ENCODE peak calls at places on chromosomes 5 and 9, in five cellular contexts. One of them, this sample, is unnamed.

GRCh38 chr9:119398350-119398749 is 29.1 kb upstream of the BRINP1 start:
- DNase-seq in GM10248: no peak
- DNase-seq in B cell: no peak
- DNase-seq in WTC11: no peak
- DNase-seq in HFF-Myc: no peak
- DNase-seq in this sample: no peak

GRCh38 chr9:134836406-134836970 is 44.1 kb upstream of the FCN2 start:
- DNase-seq in B cell: no peak
- DNase-seq in WTC11: no peak
- DNase-seq in HFF-Myc: no peak
- DNase-seq in GM10248: no peak
- DNase-seq in this sample: no peak

GRCh38 chr5:171505473-171506043 is 86.1 kb downstream of the FGF18 start:
- DNase-seq in WTC11: no peak
- DNase-seq in HFF-Myc: no peak
- DNase-seq in B cell: no peak
- DNase-seq in GM10248: no peak
- DNase-seq in this sample: no peak

GRCh38 chr9:70114898-70115297 is 71.2 kb downstream of the MAMDC2 start:
- DNase-seq in HFF-Myc: no peak
- DNase-seq in B cell: no peak
- DNase-seq in GM10248: no peak
- DNase-seq in WTC11: no peak
- DNase-seq in this sample: no peak

GRCh38 chr9:125995006-125995405 is 247.8 kb downstream of the PBX3 start:
- DNase-seq in WTC11: no peak
- DNase-seq in GM10248: no peak
- DNase-seq in B cell: no peak
- DNase-seq in HFF-Myc: no peak
- DNase-seq in this sample: no peak

GRCh38 chr9:4061717-4062116 is 238.2 kb downstream of the GLIS3 start:
- DNase-seq in WTC11: no peak
- DNase-seq in HFF-Myc: no peak
- DNase-seq in B cell: no peak
- DNase-seq in GM10248: no peak
- DNase-seq in this sample: no peak

GRCh38 chr9:119332522-119332921 is 36.7 kb downstream of the BRINP1 start:
- DNase-seq in HFF-Myc: no peak
- DNase-seq in WTC11: no peak
- DNase-seq in GM10248: no peak
- DNase-seq in B cell: no peak
- DNase-seq in this sample: no peak

GRCh38 chr9:132142883-132143282 is 19.0 kb upstream of the NTNG2 start:
- DNase-seq in GM10248: no peak
- DNase-seq in HFF-Myc: no peak
- DNase-seq in B cell: no peak
- DNase-seq in WTC11: no peak
- DNase-seq in this sample: no peak

GRCh38 chr5:172541119-172541763 is 86.9 kb upstream of the SH3PXD2B start:
- DNase-seq in HFF-Myc: no peak
- DNase-seq in GM10248: no peak
- DNase-seq in WTC11: no peak
- DNase-seq in B cell: no peak
- DNase-seq in this sample: no peak

GRCh38 chr5:4572713-4573112 is 567.4 kb upstream of the ADAMTS16 start:
- DNase-seq in B cell: no peak
- DNase-seq in GM10248: no peak
- DNase-seq in HFF-Myc: no peak
- DNase-seq in WTC11: no peak
- DNase-seq in this sample: no peak

GRCh38 chr9:123710299-123710698 is 219.6 kb downstream of the DENND1A start:
- DNase-seq in WTC11: no peak
- DNase-seq in HFF-Myc: no peak
- DNase-seq in GM10248: no peak
- DNase-seq in B cell: no peak
- DNase-seq in this sample: peak; percentile 22

GRCh38 chr5:137828664-137829063 is 39.0 kb upstream of the MYOT start:
- DNase-seq in B cell: no peak
- DNase-seq in GM10248: no peak
- DNase-seq in WTC11: no peak
- DNase-seq in HFF-Myc: no peak
- DNase-seq in this sample: no peak

GRCh38 chr5:150946351-150946905 is 41.6 kb upstream of the ZNF300 start:
- DNase-seq in B cell: no peak
- DNase-seq in GM10248: no peak
- DNase-seq in WTC11: no peak
- DNase-seq in HFF-Myc: peak; percentile 44
- DNase-seq in this sample: no peak

GRCh38 chr9:130331573-130331972 is 66.0 kb downstream of the HMCN2 start:
- DNase-seq in HFF-Myc: peak; percentile 69
- DNase-seq in WTC11: no peak
- DNase-seq in GM10248: no peak
- DNase-seq in B cell: no peak
- DNase-seq in this sample: no peak

GRCh38 chr5:128673411-128673957 is 135.4 kb upstream of the FBN2 start:
- DNase-seq in HFF-Myc: no peak
- DNase-seq in WTC11: no peak
- DNase-seq in B cell: no peak
- DNase-seq in GM10248: no peak
- DNase-seq in this sample: no peak

GRCh38 chr5:128673970-128674369 is 135.9 kb upstream of the FBN2 start:
- DNase-seq in B cell: no peak
- DNase-seq in GM10248: no peak
- DNase-seq in HFF-Myc: no peak
- DNase-seq in WTC11: peak; percentile 28
- DNase-seq in this sample: no peak

GRCh38 chr5:128673010-128673409 is 135.0 kb upstream of the FBN2 start:
- DNase-seq in B cell: no peak
- DNase-seq in WTC11: no peak
- DNase-seq in HFF-Myc: no peak
- DNase-seq in GM10248: no peak
- DNase-seq in this sample: no peak

GRCh38 chr5:128671861-128672414 is 133.9 kb upstream of the FBN2 start:
- DNase-seq in GM10248: no peak
- DNase-seq in B cell: no peak
- DNase-seq in HFF-Myc: no peak
- DNase-seq in WTC11: no peak
- DNase-seq in this sample: no peak

GRCh38 chr5:128674837-128675446 is 136.9 kb upstream of the FBN2 start:
- DNase-seq in WTC11: peak; percentile 77
- DNase-seq in B cell: peak; percentile 17
- DNase-seq in HFF-Myc: peak; percentile 48
- DNase-seq in GM10248: peak; percentile 16
- DNase-seq in this sample: peak; percentile 31
- TF ChIP-seq CTCF in WTC11: peak; percentile 56
- TF ChIP-seq CTCF in B cell: peak; percentile 59
- TF ChIP-seq CTCF in HFF-Myc: peak; percentile 80
- TF ChIP-seq CTCF in GM10248: peak; percentile 58
- TF ChIP-seq CTCF in this sample: peak; percentile 40

GRCh38 chr9:90953200-90953599 is 151.6 kb downstream of the SYK start:
- DNase-seq in GM10248: no peak
- DNase-seq in WTC11: no peak
- DNase-seq in HFF-Myc: no peak
- DNase-seq in B cell: no peak
- DNase-seq in this sample: no peak
- TF ChIP-seq CTCF in GM10248: no peak
- TF ChIP-seq CTCF in WTC11: no peak
- TF ChIP-seq CTCF in HFF-Myc: no peak
- TF ChIP-seq CTCF in B cell: no peak
- TF ChIP-seq CTCF in this sample: no peak

GRCh38 chr9:121700165-121700830 is 48.9 kb downstream of the DAB2IP start:
- DNase-seq in WTC11: peak; percentile 69
- DNase-seq in B cell: peak; percentile 35
- DNase-seq in HFF-Myc: no peak
- DNase-seq in GM10248: peak; percentile 39
- DNase-seq in this sample: peak; percentile 55

GRCh38 chr9:121704281-121704680 is 52.8 kb downstream of the DAB2IP start:
- DNase-seq in WTC11: no peak
- DNase-seq in HFF-Myc: no peak
- DNase-seq in GM10248: no peak
- DNase-seq in B cell: no peak
- DNase-seq in this sample: no peak

GRCh38 chr9:121700831-121701419 is 49.5 kb downstream of the DAB2IP start:
- DNase-seq in WTC11: no peak
- DNase-seq in B cell: no peak
- DNase-seq in GM10248: no peak
- DNase-seq in HFF-Myc: no peak
- DNase-seq in this sample: no peak

GRCh38 chr9:121701736-121702261 is 50.4 kb downstream of the DAB2IP start:
- DNase-seq in GM10248: no peak
- DNase-seq in B cell: no peak
- DNase-seq in WTC11: no peak
- DNase-seq in HFF-Myc: no peak
- DNase-seq in this sample: no peak

DNA sequence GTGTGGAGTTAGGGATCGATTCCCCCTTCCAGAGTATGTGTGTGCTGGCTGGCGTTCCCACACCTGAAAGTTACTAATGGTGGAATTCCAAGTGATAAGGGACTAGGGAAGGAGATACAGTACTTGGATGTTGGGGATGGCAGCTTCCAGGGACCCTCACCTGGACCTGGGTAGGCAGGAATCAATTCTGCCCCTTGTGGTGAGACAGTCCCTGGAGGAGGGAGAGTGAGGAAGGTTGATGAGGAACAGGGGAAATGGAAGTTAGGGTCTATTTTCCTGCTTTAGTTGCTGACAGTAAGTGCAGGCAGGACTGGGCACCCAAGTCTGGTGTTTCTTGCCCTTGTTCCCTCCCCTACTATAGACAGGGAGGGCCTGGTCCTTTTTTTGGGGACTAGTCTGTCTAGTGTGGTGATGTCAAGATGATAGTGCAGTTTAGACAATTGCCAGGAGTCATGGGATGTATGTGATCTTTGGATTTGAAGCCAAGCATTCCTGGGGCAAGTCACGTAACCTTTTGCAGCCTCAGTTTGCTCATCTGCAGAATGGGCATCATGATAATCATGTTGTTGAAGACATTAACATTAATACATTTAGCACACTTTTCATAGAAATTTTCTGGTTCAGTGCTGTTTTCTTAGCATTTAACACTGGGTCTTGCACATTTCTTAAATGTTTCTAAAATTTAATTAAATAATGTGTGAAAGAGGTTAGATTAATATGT is 51.7 kb downstream of the DAB2IP start:
- DNase-seq in WTC11: no peak
- DNase-seq in HFF-Myc: no peak
- DNase-seq in B cell: no peak
- DNase-seq in GM10248: no peak
- DNase-seq in this sample: no peak
- TF ChIP-seq CTCF in WTC11: no peak
- TF ChIP-seq CTCF in HFF-Myc: peak; percentile 40
- TF ChIP-seq CTCF in B cell: no peak
- TF ChIP-seq CTCF in GM10248: no peak
- TF ChIP-seq CTCF in this sample: no peak

DNA sequence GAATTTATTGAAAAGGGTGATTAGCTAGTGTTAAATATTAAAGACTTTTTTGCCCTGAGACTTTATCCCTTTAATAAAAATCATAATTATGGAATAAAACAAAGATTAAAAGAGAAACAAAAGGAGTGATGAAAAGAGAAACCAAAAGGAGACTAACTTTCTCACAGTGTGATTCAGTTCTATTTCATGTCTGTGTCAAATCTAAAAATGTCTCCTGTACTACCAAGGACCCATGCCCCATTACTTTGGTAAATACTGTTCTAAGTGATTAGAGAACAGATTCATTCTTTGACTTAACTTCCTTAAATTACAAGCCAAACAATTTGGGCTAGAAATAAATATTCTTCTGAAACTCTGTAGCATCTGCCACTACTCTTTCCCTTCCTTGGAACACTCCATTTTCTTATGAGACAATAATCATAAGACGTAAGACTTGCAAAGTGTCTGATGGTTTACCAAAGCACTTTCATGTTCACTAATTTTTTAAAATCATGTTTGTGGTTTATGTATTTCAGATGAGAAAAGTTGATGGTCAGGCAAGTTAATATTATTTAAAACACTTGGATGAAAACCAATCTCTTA is 319.0 kb downstream of the EBF1 start:
- DNase-seq in GM10248: peak; percentile 11
- DNase-seq in WTC11: no peak
- DNase-seq in HFF-Myc: no peak
- DNase-seq in B cell: no peak
- DNase-seq in this sample: peak; percentile 10
- TF ChIP-seq CTCF in GM10248: no peak
- TF ChIP-seq CTCF in WTC11: no peak
- TF ChIP-seq CTCF in HFF-Myc: no peak
- TF ChIP-seq CTCF in B cell: no peak
- TF ChIP-seq CTCF in this sample: no peak

DNA sequence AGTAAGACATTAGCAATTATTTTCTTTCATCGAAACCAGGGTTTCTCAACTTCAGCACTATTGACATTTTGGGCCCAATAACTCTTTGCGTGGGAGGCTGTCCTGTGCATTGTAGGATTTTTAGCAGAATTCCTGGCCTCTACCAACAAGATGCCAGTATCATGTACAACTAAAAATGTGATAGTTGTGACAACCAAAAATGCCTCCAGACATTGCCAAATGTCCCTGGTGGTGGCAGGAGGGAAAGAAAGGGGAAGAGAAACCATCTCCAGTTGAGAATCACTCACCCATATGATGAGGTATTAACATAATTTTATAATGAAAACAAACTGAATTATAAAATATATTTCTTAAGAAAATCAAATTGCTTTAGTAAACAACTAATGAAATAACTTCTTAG is 406.1 kb downstream of the RAB3C start:
- DNase-seq in WTC11: no peak
- DNase-seq in GM10248: no peak
- DNase-seq in HFF-Myc: no peak
- DNase-seq in B cell: no peak
- DNase-seq in this sample: no peak
- TF ChIP-seq CTCF in WTC11: no peak
- TF ChIP-seq CTCF in GM10248: no peak
- TF ChIP-seq CTCF in HFF-Myc: no peak
- TF ChIP-seq CTCF in B cell: no peak
- TF ChIP-seq CTCF in this sample: no peak